ENCODE peak calls at places on chromosomes 4 and X, in six cellular contexts. A, O, N, C, Y and J are unnamed samples.

GRCh38 chr4:15332377-15332776 is 95.5 kb upstream of the C1QTNF7 start:
- DNase-seq in A (no peak), O (no peak), N (no peak), C (no peak), Y (no peak), J (no peak)

GRCh38 chrX:116873678-116874077 is 410.9 kb upstream of the CT83 start:
- DNase-seq in A (peak; percentile 12), O (no peak), N (no peak), C (no peak), Y (no peak), J (no peak)

GRCh38 chr4:127406187-127406586 is 226.6 kb upstream of the INTU start:
- DNase-seq in A (no peak), O (no peak), N (no peak), C (no peak), Y (no peak), J (no peak)

GRCh38 chr4:48991357-48991756 is 5.3 kb downstream of the CWH43 start:
- DNase-seq in A (no peak), O (no peak), N (no peak), C (no peak), Y (no peak), J (no peak)

GRCh38 chr4:154208424-154208823 is 283.2 kb downstream of the DCHS2 start:
- DNase-seq in A (no peak), O (no peak), N (no peak), C (no peak), Y (no peak), J (no peak)

GRCh38 chr4:174490356-174490969 is 31.8 kb downstream of the HPGD start:
- DNase-seq in A (peak; percentile 60), O (no peak), N (no peak), C (no peak), Y (peak; percentile 21), J (no peak)

GRCh38 chrX:8091526-8091925 is 79.5 kb downstream of the VCX2 start:
- DNase-seq in A (no peak), O (no peak), N (no peak), C (no peak), Y (no peak), J (no peak)

GRCh38 chr4:98929341-98930267 is 671 bp upstream of the EIF4E start:
- DNase-seq in A (peak; percentile 98), O (peak; percentile 91), N (no peak), C (peak; percentile 70), Y (peak; percentile 91), J (peak; percentile 61)

GRCh38 chr4:94974773-94975172 is 217.0 kb downstream of the BMPR1B start:
- DNase-seq in A (peak; percentile 73), O (no peak), N (no peak), C (no peak), Y (peak; percentile 39), J (no peak)

GRCh38 chr4:10108818-10109783 is 7.5 kb downstream of the WDR1 start:
- DNase-seq in A (peak; percentile 68), O (peak; percentile 83), N (no peak), C (no peak), Y (no peak), J (no peak)

GRCh38 chr4:183788308-183788707 is 116.8 kb upstream of the STOX2 start:
- DNase-seq in A (no peak), O (no peak), N (no peak), C (no peak), Y (no peak), J (no peak)

GRCh38 chrX:71118032-71118984 is at the start of gene MED12:
- DNase-seq in A (peak; percentile 74), O (peak; percentile 5), N (peak; percentile 89), C (peak; percentile 7), Y (peak; percentile 76), J (peak; percentile 77)

GRCh38 chr4:153008578-153009199 is 72.6 kb downstream of the FHDC1 start:
- DNase-seq in A (no peak), O (no peak), N (no peak), C (no peak), Y (no peak), J (no peak)

GRCh38 chr4:76801621-76802545 is 96.1 kb downstream of the SOWAHB start:
- DNase-seq in A (peak; percentile 36), O (no peak), N (no peak), C (no peak), Y (no peak), J (no peak)

GRCh38 chrX:13464599-13465275 is 104.7 kb upstream of the EGFL6 start:
- DNase-seq in A (peak; percentile 40), O (no peak), N (no peak), C (no peak), Y (no peak), J (no peak)

GRCh38 chrX:130174051-130174704 is 2.4 kb downstream of the RAB33A start:
- DNase-seq in A (peak; percentile 71), O (no peak), N (no peak), C (peak; percentile 5), Y (peak; percentile 60), J (no peak)

GRCh38 chr4:42327323-42327722 is 70.0 kb upstream of the SHISA3 start:
- DNase-seq in A (no peak), O (no peak), N (no peak), C (no peak), Y (no peak), J (no peak)

GRCh38 chr4:183838987-183839712 is 66.0 kb upstream of the STOX2 start:
- DNase-seq in A (no peak), O (no peak), N (no peak), C (no peak), Y (peak; percentile 22), J (no peak)

GRCh38 chr4:5719329-5720055 is 8.5 kb downstream of the EVC start:
- DNase-seq in A (no peak), O (no peak), N (no peak), C (no peak), Y (peak; percentile 21), J (no peak)
- TF ChIP-seq CTCF in A (no peak), O (no peak), N (no peak), C (no peak), Y (no peak), J (no peak)

DNA sequence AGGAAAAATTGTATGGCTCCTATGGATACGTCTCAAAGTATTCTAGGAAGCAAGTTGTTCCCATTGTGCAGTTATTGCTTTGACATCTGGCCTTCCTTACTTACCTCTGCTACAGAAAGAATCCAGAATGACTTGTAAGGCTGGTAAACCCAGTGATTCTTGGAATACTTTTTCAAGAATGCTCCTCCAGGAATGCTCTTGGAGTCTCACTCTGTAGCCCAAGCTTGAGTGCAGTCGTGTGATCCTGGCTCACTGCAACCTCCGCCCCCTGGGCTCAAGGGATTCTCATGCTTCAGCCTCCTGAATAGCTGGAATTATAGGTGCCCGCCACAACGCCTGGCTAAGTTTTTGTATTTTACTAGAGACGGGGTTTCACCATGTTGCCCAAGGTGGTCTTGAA is 38.1 kb downstream of the GAB1 start:
- DNase-seq in A (peak; percentile 16), O (no peak), N (no peak), C (no peak), Y (no peak), J (no peak)
- H3K27ac ChIP-seq in A (no peak overlapping the region), O (no peak overlapping the region), N (no peak overlapping the region), C (no peak overlapping the region), Y (no peak overlapping the region), J (no peak overlapping the region)

GRCh38 chr4:1900624-1901023 is 29.4 kb downstream of the NSD2 start:
- DNase-seq in A (no peak), O (no peak), N (no peak), C (no peak), Y (no peak), J (no peak)
- H3K36me3 ChIP-seq in A (peaks cover 8% of the 10 kb centered on the region), O (peaks cover 21% of the 10 kb centered on the region), N (peaks cover 88% of the 10 kb centered on the region), C (peaks cover 13% of the 10 kb centered on the region), Y (peaks cover 14% of the 10 kb centered on the region), J (no peaks in the 10 kb centered on the region)

DNA sequence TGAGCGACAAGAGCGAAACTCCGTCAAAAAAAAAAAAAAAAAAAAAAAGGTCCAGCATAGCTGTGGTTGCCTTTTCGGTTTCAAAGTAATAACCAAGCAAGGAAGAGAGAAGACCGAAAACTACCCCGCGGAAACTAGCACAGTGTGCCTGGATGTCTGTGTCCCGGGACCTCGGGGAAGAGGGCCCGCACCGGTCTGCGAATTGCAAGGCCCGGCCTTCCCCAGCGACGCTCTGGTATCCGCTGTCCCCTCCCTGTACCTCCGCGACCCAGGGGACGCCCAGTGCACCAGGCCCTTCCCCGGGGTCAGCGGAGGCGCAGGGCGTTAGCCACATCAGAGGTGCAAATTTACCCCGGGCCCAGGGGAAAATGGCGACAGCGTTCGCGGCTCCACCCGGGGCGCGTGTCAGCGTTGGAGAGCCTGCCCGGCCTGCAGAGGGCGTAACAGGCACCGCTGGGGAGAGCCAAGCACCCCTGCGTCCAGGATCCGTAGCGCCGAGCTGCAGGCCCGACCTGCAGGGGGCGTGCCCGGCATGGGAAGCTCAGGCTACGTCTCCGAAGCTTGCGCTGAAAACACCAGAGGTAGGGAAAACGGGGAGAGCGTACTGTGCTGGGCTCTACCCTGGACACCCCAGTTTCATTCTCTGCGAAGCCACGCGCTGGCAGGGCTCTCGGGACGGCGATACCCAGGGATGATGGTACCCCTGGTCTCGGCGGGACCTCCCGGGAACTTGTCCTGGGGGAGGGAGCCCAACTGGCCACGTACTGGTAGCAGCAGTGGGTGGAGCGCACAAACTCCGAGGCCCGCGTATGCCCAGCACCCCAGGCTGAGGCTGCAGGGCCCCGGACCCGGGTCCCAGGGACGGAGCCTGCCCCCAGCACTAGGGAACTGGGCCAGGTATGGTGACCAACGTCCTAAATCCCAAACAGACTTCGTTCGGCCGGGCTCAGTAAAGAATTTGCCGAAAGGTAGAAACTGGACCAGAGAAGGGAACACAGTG is 16.2 kb downstream of the NKX6-1 start:
- DNase-seq in A (no peak), O (no peak), N (no peak), C (no peak), Y (no peak), J (no peak)
- TF ChIP-seq CTCF in A (peak; percentile 34), O (peak; percentile 72), N (no peak), C (no peak), Y (peak; percentile 59), J (no peak)

DNA sequence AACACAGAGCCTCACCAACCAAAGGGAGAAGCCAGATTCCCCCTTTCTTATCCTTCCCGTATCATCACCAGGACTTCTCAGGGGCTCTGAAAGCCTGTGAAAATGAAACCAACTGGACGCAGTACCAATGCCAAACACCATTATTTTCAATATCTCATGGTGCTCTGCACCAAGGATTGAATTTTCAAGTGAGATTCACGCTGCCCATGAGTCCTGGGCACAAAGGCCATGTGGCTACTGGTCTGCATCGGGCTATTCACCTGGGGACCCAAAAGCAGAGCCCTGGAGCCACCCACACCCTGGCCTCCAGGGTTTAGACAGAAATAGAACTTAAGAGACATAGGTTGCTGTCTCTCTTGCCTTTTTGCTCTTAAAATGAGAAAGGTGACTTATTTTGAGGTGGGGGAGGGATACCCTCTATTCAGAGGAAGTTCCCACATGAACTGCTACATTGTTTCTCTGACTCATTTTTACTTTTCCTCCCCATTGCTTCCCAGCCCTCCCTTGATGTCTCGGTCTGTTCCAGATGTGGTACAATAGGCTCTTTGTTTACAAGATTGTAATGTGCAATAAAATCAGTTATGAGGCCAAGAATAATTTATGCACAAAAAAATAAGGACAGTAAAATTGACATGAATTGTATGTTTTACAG is 55.4 kb downstream of the MAML3 start:
- DNase-seq in A (peak; percentile 87), O (no peak), N (no peak), C (no peak), Y (peak; percentile 94), J (no peak)
- H3K27ac ChIP-seq in A (peak overlapping the region; percentile 74), O (peak overlapping the region; percentile 28), N (peak overlapping the region; percentile 80), C (peak overlapping the region; percentile 34), Y (peak overlapping the region; percentile 100), J (peak overlapping the region; percentile 78)